ENCODE peak calls at places on chromosomes 2 and 18, in eight cellular contexts. I is NCI-H1092; Q is NCI-H2081; G is posterior cingulate gyrus; C is GDM1; J is activated T-cell treated with anti-CD3 and anti-CD28 coated beads for 1 hour; U is breast epithelium; K is activated naive CD4-positive, alpha-beta T cell treated with anti-CD3 and anti-CD28 coated beads for 36 hours. V is an unnamed sample.
A peak's percentile ranks its signal among the peaks of the same experiment; 100 is the strongest.

GRCh38 chr2:43482974-43483373 is 112.9 kb downstream of the THADA start:
- DNase-seq in G (no peak), J (no peak), Q (no peak), I (no peak), U (no peak), C (no peak), K (no peak), V (no peak)

GRCh38 chr2:155701721-155702120 is 630.8 kb downstream of the NR4A2 start:
- DNase-seq in J (no peak), G (no peak), C (no peak), K (no peak), I (no peak), Q (no peak), U (no peak), V (no peak)

GRCh38 chr18:25875574-25875973 is 214.8 kb downstream of the SS18 start:
- DNase-seq in C (no peak), J (no peak), U (no peak), I (no peak), Q (no peak), K (no peak), G (no peak), V (no peak)

GRCh38 chr2:230650585-230651137 is 62.0 kb upstream of the CAB39 start:
- DNase-seq in C (no peak), J (no peak), K (no peak), G (no peak), U (no peak), Q (no peak), I (no peak), V (peak; percentile 35)

GRCh38 chr18:33231474-33232317 is 208.8 kb downstream of the CCDC178 start:
- DNase-seq in Q (peak; percentile 85), U (peak; percentile 54), J (peak; percentile 5), G (peak; percentile 58), I (peak; percentile 89), C (peak; percentile 48), K (peak; percentile 76), V (peak; percentile 59)

GRCh38 chr2:5148392-5149085 is 543.6 kb upstream of the SOX11 start:
- DNase-seq in K (no peak), G (no peak), Q (no peak), C (no peak), J (no peak), U (no peak), I (no peak), V (no peak)

GRCh38 chr2:155965415-155966070 is 367.0 kb downstream of the NR4A2 start:
- DNase-seq in G (no peak), Q (no peak), I (no peak), C (no peak), U (no peak), J (no peak), K (no peak), V (peak; percentile 69)

GRCh38 chr2:239937866-239938640 is 87.1 kb downstream of the NDUFA10 start:
- DNase-seq in K (no peak), G (no peak), C (no peak), I (no peak), U (peak; percentile 36), J (no peak), Q (no peak), V (no peak)

GRCh38 chr2:102063948-102064678 is 72.4 kb downstream of the IL1R2 start:
- DNase-seq in G (peak; percentile 58), J (no peak), U (peak; percentile 82), I (no peak), K (peak; percentile 73), C (peak; percentile 72), Q (no peak), V (no peak)

GRCh38 chr18:37188016-37188791 is 359.3 kb downstream of the KIAA1328 start:
- DNase-seq in K (no peak), J (no peak), Q (no peak), C (no peak), G (no peak), I (no peak), U (no peak), V (no peak)

GRCh38 chr18:73476021-73476420 is 608.2 kb upstream of the NETO1 start:
- DNase-seq in Q (no peak), G (no peak), U (no peak), C (no peak), I (no peak), K (no peak), J (no peak), V (no peak)

GRCh38 chr2:36338124-36338826 is 17.3 kb upstream of the CRIM1 start:
- DNase-seq in I (no peak), U (no peak), J (no peak), C (no peak), K (no peak), G (no peak), Q (no peak), V (no peak)